ENCODE peak calls at places on chromosomes 7 and 10, in four cellular contexts. U, X, S and O are unnamed samples.

GRCh38 chr7:158763454-158764033 is 58.9 kb upstream of the NCAPG2 start:
- DNase-seq in U (no peak), S (peak), X (no peak), O (no peak)

GRCh38 chr10:43691503-43691902 is 42.8 kb upstream of the ZNF32 start:
- DNase-seq in U (no peak), X (no peak), S (no peak), O (no peak)

GRCh38 chr10:98748298-98748697 is 301.6 kb upstream of the HPS1 start:
- DNase-seq in X (no peak), S (peak), U (no peak), O (no peak)

GRCh38 chr10:50540069-50540825 is 83.5 kb downstream of the SGMS1 start:
- DNase-seq in S (no peak), X (no peak), U (no peak), O (no peak)

GRCh38 chr7:80841566-80842478 is 77.0 kb downstream of the SEMA3C start:
- DNase-seq in U (no peak), S (no peak), X (no peak), O (no peak)

GRCh38 chr10:3131098-3131497 is 41.5 kb downstream of the PITRM1 start:
- DNase-seq in X (peak), U (no peak), S (peak), O (no peak)

GRCh38 chr10:131085586-131085860 is 226.0 kb downstream of the TCERG1L start:
- DNase-seq in S (no peak), U (no peak), X (no peak), O (no peak)

GRCh38 chr7:29035044-29035740 is 77.1 kb upstream of the TRIL start:
- DNase-seq in X (peak), S (no peak), U (no peak), O (no peak)

GRCh38 chr7:20246236-20246635 is 29.1 kb upstream of the MACC1 start:
- DNase-seq in X (no peak), U (no peak), S (no peak), O (no peak)

GRCh38 chr10:92142949-92143348 is 147.9 kb downstream of the CPEB3 start:
- DNase-seq in U (no peak), S (no peak), X (no peak), O (no peak)

GRCh38 chr7:8781166-8781565 is 347.8 kb downstream of the NXPH1 start:
- DNase-seq in S (no peak), U (no peak), X (no peak), O (no peak)

GRCh38 chr10:46031648-46032532 is 1.5 kb upstream of the NCOA4 start:
- DNase-seq in X (no peak), S (no peak), U (no peak), O (no peak)

GRCh38 chr10:119025776-119026175 is 3.7 kb upstream of the NANOS1 start:
- DNase-seq in U (no peak), S (no peak), X (no peak), O (no peak)

GRCh38 chr10:83062871-83063270 is 1076.4 kb upstream of the GHITM start:
- DNase-seq in U (no peak), X (no peak), S (no peak), O (no peak)

GRCh38 chr7:945147-945555 is 9.3 kb downstream of the ADAP1 start:
- DNase-seq in S (no peak), X (no peak), U (no peak), O (no peak)

GRCh38 chr7:3682028-3682712 is 381.1 kb downstream of the SDK1 start:
- DNase-seq in S (no peak), U (no peak), X (no peak), O (no peak)

GRCh38 chr10:121092341-121093099 is 241.4 kb downstream of the WDR11 start:
- DNase-seq in X (no peak), U (no peak), S (no peak), O (no peak)

GRCh38 chr7:139108256-139109187 is 998 bp downstream of the ZC3HAV1 start:
- DNase-seq in S (peak), U (no peak), X (no peak), O (no peak)

GRCh38 chr7:4836206-4836661 is 25.6 kb downstream of the PAPOLB start:
- DNase-seq in X (no peak), S (no peak), U (no peak), O (no peak)

GRCh38 chr10:4721994-4722753 is 103.8 kb upstream of the AKR1E2 start:
- DNase-seq in U (no peak), X (no peak), S (no peak), O (no peak)

GRCh38 chr7:20350518-20350951 is 19.8 kb downstream of the ITGB8 start:
- DNase-seq in U (no peak), S (peak), X (no peak), O (no peak)

GRCh38 chr7:69967699-69968450 is 369.6 kb downstream of the AUTS2 start:
- DNase-seq in S (no peak), X (no peak), U (no peak), O (no peak)

GRCh38 chr10:120052964-120053363 is 160.4 kb downstream of the SEC23IP start:
- DNase-seq in X (no peak), U (no peak), S (peak), O (no peak)

GRCh38 chr10:31650010-31650409 is 278.6 kb downstream of the ARHGAP12 start:
- DNase-seq in U (no peak), X (no peak), S (peak), O (no peak)

GRCh38 chr10:98861962-98862361 is 373.7 kb downstream of the HPSE2 start:
- DNase-seq in X (no peak), S (no peak), U (no peak), O (no peak)

GRCh38 chr10:29078919-29079318 is 210.0 kb upstream of the LYZL1 start:
- DNase-seq in X (no peak), S (no peak), U (no peak), O (no peak)

GRCh38 chr7:122442929-122443328 is 138.4 kb upstream of the FEZF1 start:
- DNase-seq in S (no peak), U (no peak), X (no peak), O (no peak)

GRCh38 chr7:1694981-1695511 is 25.0 kb downstream of the ELFN1 start:
- DNase-seq in X (no peak), S (no peak), U (no peak), O (no peak)